ENCODE peak calls at places on chromosomes 5 and 9, in four cellular contexts. V is heart right ventricle, E is breast epithelium, A is HCT116. J is an unnamed sample.
A peak's percentile ranks its signal among the peaks of the same experiment; 100 is the strongest.

GRCh38 chr9:76610009-76610352 is 151.0 kb downstream of the GCNT1 start:
- DNase-seq in V (peak; percentile 54), E (no peak), A (no peak), J (peak; percentile 49)

GRCh38 chr5:122653087-122654017 is 121.5 kb upstream of the SNX2 start:
- DNase-seq in V (no peak), E (no peak), A (no peak), J (no peak)

GRCh38 chr5:15421798-15422456 is 78.1 kb upstream of the FBXL7 start:
- DNase-seq in V (no peak), E (no peak), A (no peak), J (no peak)

GRCh38 chr9:93654351-93654961 is 78.1 kb downstream of the PHF2 start:
- DNase-seq in V (no peak), E (peak; percentile 28), A (no peak), J (no peak)

GRCh38 chr5:80654054-80654390 is 430 bp upstream of the MSH3 start:
- DNase-seq in V (no peak), E (no peak), A (no peak), J (no peak)

GRCh38 chr5:4804619-4805211 is 335.4 kb upstream of the ADAMTS16 start:
- DNase-seq in V (no peak), E (no peak), A (no peak), J (no peak)

GRCh38 chr5:37846786-37847310 is 7.0 kb upstream of the GDNF start:
- DNase-seq in V (no peak), E (no peak), A (no peak), J (no peak)

GRCh38 chr9:109974143-109974917 is 194.3 kb downstream of the PALM2AKAP2 start:
- DNase-seq in V (peak; percentile 49), E (no peak), A (no peak), J (no peak)

GRCh38 chr9:73038613-73039012 is 85.8 kb upstream of the ALDH1A1 start:
- DNase-seq in V (peak; percentile 5), E (no peak), A (no peak), J (peak; percentile 7)

GRCh38 chr5:45508155-45508554 is 188.0 kb downstream of the HCN1 start:
- DNase-seq in V (no peak), E (no peak), A (no peak), J (no peak)

GRCh38 chr5:72746736-72747135 is 69.7 kb upstream of the TNPO1 start:
- DNase-seq in V (no peak), E (no peak), A (no peak), J (no peak)

GRCh38 chr9:114909657-114910056 is 20.7 kb downstream of the TNFSF8 start:
- DNase-seq in V (no peak), E (no peak), A (no peak), J (no peak)
- H3K4me1 ChIP-seq in V (no peaks in the 10 kb centered on the region), E (peaks cover 4% of the 10 kb centered on the region), A (peaks cover 13% of the 10 kb centered on the region), J (no peaks in the 10 kb centered on the region)

GRCh38 chr9:136241540-136241939 is 4.1 kb downstream of the QSOX2 start:
- DNase-seq in V (no peak), E (no peak), A (no peak), J (no peak)
- H3K4me1 ChIP-seq in V (peaks cover 74% of the 10 kb centered on the region), E (no peaks in the 10 kb centered on the region), A (peaks cover 24% of the 10 kb centered on the region), J (peaks cover 13% of the 10 kb centered on the region)

GRCh38 chr5:142976861-142977260 is 206.7 kb downstream of the ARHGAP26 start:
- DNase-seq in V (no peak), E (no peak), A (no peak), J (no peak)

GRCh38 chr5:142977363-142978051 is 207.3 kb downstream of the ARHGAP26 start:
- DNase-seq in V (no peak), E (no peak), A (no peak), J (no peak)

GRCh38 chr5:142978252-142978651 is 208.1 kb downstream of the ARHGAP26 start:
- DNase-seq in V (no peak), E (no peak), A (no peak), J (no peak)

GRCh38 chr5:142979636-142980035 is 209.5 kb downstream of the ARHGAP26 start:
- DNase-seq in V (no peak), E (no peak), A (no peak), J (no peak)

DNA sequence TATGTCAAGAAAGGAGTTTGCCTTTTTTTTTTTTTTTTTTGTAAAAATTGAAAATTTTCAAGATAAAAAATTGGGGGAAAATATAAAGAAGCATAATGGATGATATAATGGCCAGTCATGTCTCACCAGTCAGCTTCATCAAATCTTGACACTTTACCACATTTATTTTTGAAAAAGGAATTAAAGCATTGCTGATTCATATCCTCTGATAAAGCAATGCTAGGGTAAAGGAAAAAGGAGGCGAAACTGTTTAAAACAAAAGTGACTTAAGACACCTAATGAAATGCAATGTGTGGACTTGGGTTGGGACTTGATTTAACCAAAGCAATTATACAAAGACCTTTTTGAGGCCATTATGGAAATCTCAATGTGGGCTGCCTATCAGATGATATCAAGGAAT is 208.5 kb downstream of the ARHGAP26 start:
- DNase-seq in V (no peak), E (no peak), A (no peak), J (no peak)
- H3K4me1 ChIP-seq in V (peaks cover 45% of the 10 kb centered on the region), E (no peaks in the 10 kb centered on the region), A (peaks cover 64% of the 10 kb centered on the region), J (peaks cover 23% of the 10 kb centered on the region)

GRCh38 chr9:35522725-35523124 is 32.8 kb downstream of the RUSC2 start:
- DNase-seq in V (no peak), E (no peak), A (no peak), J (no peak)
- H3K4me1 ChIP-seq in V (peaks cover 71% of the 10 kb centered on the region), E (peaks cover 8% of the 10 kb centered on the region), A (peaks cover 35% of the 10 kb centered on the region), J (peaks cover 99% of the 10 kb centered on the region)

GRCh38 chr9:123438821-123439220 is 82.8 kb downstream of the CRB2 start:
- DNase-seq in V (no peak), E (peak; percentile 20), A (no peak), J (no peak)

GRCh38 chr9:123435471-123435870 is 79.5 kb downstream of the CRB2 start:
- DNase-seq in V (no peak), E (no peak), A (no peak), J (no peak)

GRCh38 chr9:123434619-123435240 is 78.7 kb downstream of the CRB2 start:
- DNase-seq in V (no peak), E (peak; percentile 27), A (no peak), J (no peak)

GRCh38 chr9:123438321-123438720 is 82.3 kb downstream of the CRB2 start:
- DNase-seq in V (no peak), E (no peak), A (no peak), J (no peak)

DNA sequence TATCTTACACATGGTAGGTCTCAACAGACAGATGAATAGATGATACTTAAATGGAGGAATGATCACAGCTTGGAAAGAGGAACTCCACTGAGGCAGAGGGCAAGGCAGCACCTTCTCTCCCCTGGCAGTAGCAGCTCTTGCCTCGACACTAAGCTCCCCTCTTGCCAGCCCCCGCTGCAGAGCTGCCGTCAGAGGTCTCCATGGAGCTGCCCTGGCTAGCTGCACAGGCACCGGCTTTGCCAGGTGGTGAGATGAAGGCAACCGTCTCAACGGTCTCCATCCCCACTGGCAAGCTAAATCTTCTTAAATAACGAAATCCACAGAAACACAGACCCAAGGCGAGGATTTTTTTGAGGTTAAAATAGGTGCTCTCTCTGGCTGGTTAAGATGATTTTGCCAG is 81.2 kb downstream of the CRB2 start:
- DNase-seq in V (no peak), E (no peak), A (no peak), J (no peak)
- H3K4me1 ChIP-seq in V (no peaks in the 10 kb centered on the region), E (no peaks in the 10 kb centered on the region), A (peaks cover 6% of the 10 kb centered on the region), J (no peaks in the 10 kb centered on the region)